ENCODE peak calls at places on chromosome 5, in eight cellular contexts. H is upper lobe of right lung; R is A549; Q is gastrocnemius medialis; J is caudate nucleus; Z is H9; G is thoracic aorta; M is CD8-positive, alpha-beta T cell. X is an unnamed sample.

GRCh38 chr5:123512631-123513461 is 869 bp downstream of the CSNK1G3 start:
- DNase-seq in H (peak), Z (peak), M (peak), J (no peak), R (peak), Q (no peak), G (no peak), X (no peak)

GRCh38 chr5:33258553-33258952 is 182.2 kb upstream of the TARS1 start:
- DNase-seq in G (no peak), J (no peak), M (no peak), H (no peak), R (no peak), Z (no peak), Q (no peak), X (no peak)

GRCh38 chr5:38640012-38640395 is 83.6 kb upstream of the LIFR start:
- DNase-seq in Z (no peak), J (no peak), H (no peak), Q (no peak), M (no peak), G (no peak), R (no peak), X (no peak)

GRCh38 chr5:76367623-76368366 is 35.3 kb upstream of the IQGAP2 start:
- DNase-seq in H (no peak), G (no peak), Z (no peak), M (no peak), J (no peak), R (no peak), Q (no peak), X (peak)

GRCh38 chr5:112738180-112738560 is 485 bp downstream of the APC start:
- DNase-seq in Q (no peak), H (no peak), G (no peak), J (peak), R (no peak), M (no peak), Z (no peak), X (no peak)

GRCh38 chr5:137621861-137622823 is 113.7 kb downstream of the KLHL3 start:
- DNase-seq in R (no peak), M (no peak), J (no peak), G (peak), H (no peak), Z (no peak), Q (peak), X (peak)

GRCh38 chr5:4230531-4230904 is 634.9 kb downstream of the IRX1 start:
- DNase-seq in H (no peak), M (no peak), Q (no peak), J (no peak), R (no peak), Z (no peak), G (no peak), X (no peak)

GRCh38 chr5:7047862-7048261 is 334.6 kb downstream of the TENT4A start:
- DNase-seq in J (no peak), H (no peak), M (no peak), G (no peak), R (no peak), Z (no peak), Q (no peak), X (no peak)

GRCh38 chr5:132067941-132068808 is 5.4 kb upstream of the CSF2 start:
- DNase-seq in H (no peak), M (no peak), G (no peak), R (no peak), J (no peak), Z (no peak), Q (no peak), X (no peak)

GRCh38 chr5:32664523-32664922 is 46.6 kb upstream of the NPR3 start:
- DNase-seq in M (no peak), R (no peak), Q (no peak), J (no peak), G (no peak), Z (no peak), H (no peak), X (no peak)

DNA sequence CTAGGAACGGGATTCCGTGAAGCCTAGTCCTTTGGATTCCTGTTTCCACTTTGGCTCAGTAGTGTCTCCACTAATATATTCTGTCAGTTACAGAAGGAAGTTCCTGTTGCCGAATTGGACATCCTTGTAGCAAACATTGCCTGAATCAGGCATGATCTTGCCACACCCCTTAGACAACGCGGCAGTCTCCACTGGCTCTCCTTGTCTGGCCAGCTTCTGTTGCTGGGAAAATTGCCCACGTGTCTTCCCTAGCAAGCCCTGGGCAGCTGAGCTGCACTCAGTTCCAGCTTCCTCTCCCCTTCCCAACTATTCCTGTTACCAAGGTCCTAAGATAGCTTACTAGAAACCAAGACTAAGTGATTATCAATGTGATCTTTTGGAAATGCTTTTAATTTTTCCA is 316.6 kb upstream of the RIOK2 start:
- DNase-seq in G (no peak), J (no peak), Z (no peak), H (no peak), Q (no peak), M (no peak), R (no peak), X (no peak)
- H3K27ac ChIP-seq in G (no peak), J (no peak), Z (no peak), H (no peak), Q (no peak), M (no peak), R (no peak), X (no peak)

GRCh38 chr5:173062141-173062540 is 6.0 kb downstream of the CREBRF start:
- DNase-seq in Q (no peak), Z (no peak), H (no peak), M (no peak), R (no peak), G (no peak), J (no peak), X (no peak)
- H3K27ac ChIP-seq in Q (no peak), Z (no peak), H (no peak), M (no peak), R (no peak), G (no peak), J (no peak), X (no peak)

DNA sequence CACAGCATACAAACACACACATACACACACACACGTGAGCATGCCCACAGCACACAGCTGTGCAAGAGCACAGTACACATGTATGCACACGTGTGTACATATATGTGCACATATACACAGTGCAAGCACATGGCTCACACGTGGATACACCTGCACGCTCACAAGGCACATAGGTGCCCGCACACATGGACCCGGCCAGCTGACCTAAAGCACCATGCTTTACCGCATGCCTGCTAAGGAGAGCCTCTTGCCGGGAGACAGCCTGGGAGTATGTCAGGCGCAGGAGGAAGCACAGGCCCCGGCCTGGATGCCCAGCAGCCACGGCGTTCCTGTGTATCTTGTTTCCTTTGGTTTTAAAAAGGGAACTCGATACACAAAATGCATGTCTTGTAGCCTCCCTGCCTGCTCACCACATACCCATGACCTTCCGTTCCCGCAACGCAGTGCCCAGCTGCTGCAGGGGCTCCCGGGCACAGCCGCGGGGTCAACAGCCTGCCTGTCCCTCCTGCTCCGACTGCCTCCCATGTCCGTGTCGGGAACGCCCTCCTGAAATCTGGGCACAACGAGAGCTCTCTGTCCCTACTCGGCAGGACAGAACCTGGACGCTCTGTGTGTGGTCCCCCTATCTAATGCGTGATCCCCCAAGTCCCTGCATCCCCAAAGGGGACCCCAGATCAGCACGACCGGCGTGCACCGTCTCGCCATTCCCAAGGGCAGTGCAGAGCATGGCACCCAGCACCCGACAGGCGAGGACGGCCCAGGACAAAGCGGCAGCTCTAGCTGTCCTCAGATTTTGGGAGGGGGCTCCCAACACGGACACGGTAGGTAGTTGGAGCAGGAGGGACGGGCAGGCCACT is 3.6 kb downstream of the SLC12A7 start:
- DNase-seq in R (no peak), J (no peak), H (no peak), G (no peak), Q (no peak), M (no peak), Z (no peak), X (no peak)
- H3K27ac ChIP-seq in R (peak), J (peak), H (peak), G (no peak), Q (peak), M (peak), Z (no peak), X (no peak)

GRCh38 chr5:154176191-154176590 is 14.3 kb upstream of the GALNT10 start:
- DNase-seq in M (no peak), J (no peak), H (no peak), R (no peak), Z (no peak), G (no peak), Q (no peak), X (no peak)

GRCh38 chr5:154174091-154174490 is 16.4 kb upstream of the GALNT10 start:
- DNase-seq in G (no peak), Z (no peak), H (no peak), R (no peak), J (no peak), Q (no peak), M (no peak), X (no peak)

GRCh38 chr5:154178661-154179060 is 11.9 kb upstream of the GALNT10 start:
- DNase-seq in Z (no peak), G (no peak), R (no peak), Q (no peak), J (no peak), H (no peak), M (no peak), X (no peak)

GRCh38 chr5:154181156-154181555 is 9.4 kb upstream of the GALNT10 start:
- DNase-seq in J (no peak), R (no peak), Z (no peak), Q (no peak), H (no peak), M (no peak), G (no peak), X (no peak)

DNA sequence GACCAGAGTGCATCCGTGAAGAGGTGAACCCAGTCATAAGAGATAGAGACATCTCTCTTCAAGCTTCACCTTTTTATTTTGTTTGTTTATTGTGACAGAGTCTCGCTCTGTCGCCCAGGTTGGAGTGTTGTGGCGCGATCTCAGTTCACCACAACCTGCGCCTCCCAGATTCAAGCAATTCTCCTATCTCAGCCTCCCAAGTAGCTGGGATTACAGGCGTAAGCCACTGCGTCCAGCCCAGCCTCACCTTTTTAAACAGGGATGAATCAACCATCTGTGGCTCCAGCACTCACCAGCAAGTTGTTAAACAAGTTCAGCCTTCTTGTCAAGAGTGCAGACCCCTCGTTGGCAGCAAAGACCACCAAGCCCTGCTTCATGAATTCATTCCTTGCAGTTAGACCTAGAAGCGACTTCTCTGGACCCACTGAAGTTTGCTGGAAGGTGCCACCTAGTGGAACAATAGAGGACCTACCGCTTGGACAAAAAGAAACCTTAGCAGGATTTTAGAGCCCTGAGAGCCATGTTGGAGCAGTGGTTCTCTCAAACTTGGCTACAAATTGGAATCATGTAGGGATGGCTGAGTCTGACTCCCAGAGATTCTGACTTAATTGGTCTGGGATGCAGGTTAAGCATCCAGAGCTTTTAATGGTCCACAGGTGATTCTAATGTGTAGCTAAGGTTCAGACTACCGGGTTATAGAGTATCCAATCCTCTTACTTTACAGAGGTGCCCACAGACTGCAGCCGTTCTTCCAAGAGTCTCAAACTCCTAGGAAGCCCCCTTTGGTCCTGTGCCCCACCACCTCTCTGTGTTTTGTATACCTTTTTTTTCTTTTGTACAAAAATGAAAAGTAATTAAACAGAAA is 10.5 kb upstream of the GALNT10 start:
- DNase-seq in M (peak), H (no peak), Z (peak), R (peak), Q (no peak), J (peak), G (no peak), X (peak)
- H3K27ac ChIP-seq in M (no peak), H (no peak), Z (no peak), R (no peak), Q (no peak), J (no peak), G (no peak), X (no peak)

GRCh38 chr5:149132474-149132873 is 8.8 kb upstream of the ABLIM3 start:
- DNase-seq in H (no peak), Q (no peak), R (no peak), J (no peak), G (no peak), Z (no peak), M (no peak), X (no peak)

GRCh38 chr5:149134778-149135169 is 6.5 kb upstream of the ABLIM3 start:
- DNase-seq in J (no peak), Q (no peak), R (no peak), M (no peak), G (no peak), Z (no peak), H (no peak), X (no peak)

GRCh38 chr5:149138182-149138923 is 2.9 kb upstream of the ABLIM3 start:
- DNase-seq in Z (no peak), Q (no peak), R (no peak), G (no peak), J (no peak), M (no peak), H (no peak), X (no peak)

GRCh38 chr5:149133795-149134777 is 7.2 kb upstream of the ABLIM3 start:
- DNase-seq in Z (no peak), Q (peak), H (no peak), J (no peak), M (no peak), G (peak), R (peak), X (no peak)

GRCh38 chr5:149135536-149136201 is 5.6 kb upstream of the ABLIM3 start:
- DNase-seq in M (no peak), J (no peak), Q (no peak), R (no peak), Z (no peak), G (no peak), H (no peak), X (no peak)
- H3K27ac ChIP-seq in M (no peak), J (no peak), Q (peak), R (peak), Z (no peak), G (no peak), H (no peak), X (peak)

GRCh38 chr5:180806351-180807011 is 3.9 kb upstream of the MGAT1 start:
- DNase-seq in H (no peak), M (no peak), J (no peak), G (no peak), Q (no peak), R (no peak), Z (no peak), X (no peak)
- H3K27ac ChIP-seq in H (peak), M (peak), J (peak), G (peak), Q (peak), R (no peak), Z (no peak), X (peak)

GRCh38 chr5:34844999-34845398 is 6.0 kb downstream of the TTC23L start:
- DNase-seq in Q (no peak), R (no peak), H (no peak), G (no peak), M (no peak), J (no peak), Z (no peak), X (no peak)

GRCh38 chr5:34838785-34839714 is at the start of gene TTC23L:
- DNase-seq in J (peak), Q (peak), M (peak), Z (peak), R (peak), G (peak), H (peak), X (peak)

GRCh38 chr5:34842554-34842953 is 3.6 kb downstream of the TTC23L start:
- DNase-seq in J (no peak), G (no peak), Q (no peak), Z (no peak), R (no peak), H (no peak), M (no peak), X (no peak)

GRCh38 chr5:34843482-34843881 is 4.5 kb downstream of the TTC23L start:
- DNase-seq in Q (no peak), M (no peak), H (no peak), J (no peak), Z (no peak), G (no peak), R (no peak), X (no peak)

GRCh38 chr5:34841816-34842215 is 2.9 kb downstream of the TTC23L start:
- DNase-seq in M (no peak), R (no peak), H (no peak), G (no peak), Q (no peak), Z (no peak), J (no peak), X (no peak)
- H3K27ac ChIP-seq in M (no peak), R (no peak), H (no peak), G (no peak), Q (no peak), Z (no peak), J (no peak), X (no peak)

GRCh38 chr5:40485021-40485998 is 194.4 kb upstream of the PTGER4 start:
- DNase-seq in G (no peak), H (no peak), Z (no peak), R (no peak), M (no peak), J (no peak), Q (no peak), X (no peak)
- H3K27ac ChIP-seq in G (no peak), H (peak), Z (no peak), R (peak), M (no peak), J (peak), Q (no peak), X (no peak)

GRCh38 chr5:40939753-40940152 is 30.5 kb downstream of the C7 start:
- DNase-seq in Z (no peak), J (no peak), G (no peak), Q (no peak), R (no peak), M (no peak), H (no peak), X (no peak)
- H3K27ac ChIP-seq in Z (no peak), J (no peak), G (no peak), Q (no peak), R (no peak), M (no peak), H (no peak), X (no peak)

X was measured in epithelial cell of prostate.